ENCODE peak calls at places on chromosome 20, in six cellular contexts. A, R, O, Z, N and I are unnamed samples.

GRCh38 chr20:61517419-61517818 is 265.4 kb downstream of the CDH4 start:
- DNase-seq in A (no peak), N (no peak), Z (no peak), R (no peak), O (no peak), I (no peak)

GRCh38 chr20:44138859-44139258 is 48.1 kb downstream of the JPH2 start:
- DNase-seq in O (peak), N (no peak), A (no peak), Z (no peak), R (no peak), I (no peak)

GRCh38 chr20:36214684-36215256 is 21.5 kb upstream of the AAR2 start:
- DNase-seq in O (no peak), Z (peak), N (no peak), A (peak), R (no peak), I (peak)

GRCh38 chr20:40279390-40279789 is 409.6 kb downstream of the MAFB start:
- DNase-seq in R (no peak), A (no peak), O (no peak), Z (no peak), N (no peak), I (peak)

GRCh38 chr20:52001999-52002666 is 189.4 kb downstream of the ZFP64 start:
- DNase-seq in O (no peak), A (no peak), R (no peak), Z (no peak), N (no peak), I (peak)

GRCh38 chr20:23161244-23161875 is 75.2 kb upstream of the CD93 start:
- DNase-seq in O (no peak), R (peak), Z (no peak), N (no peak), A (no peak), I (peak)

GRCh38 chr20:38829296-38829875 is 23.9 kb downstream of the PPP1R16B start:
- DNase-seq in N (no peak), A (no peak), R (no peak), Z (no peak), O (no peak), I (no peak)

GRCh38 chr20:38217791-38218565 is 42.6 kb downstream of the KIAA1755 start:
- DNase-seq in Z (peak), R (peak), A (no peak), N (peak), O (no peak), I (peak)

GRCh38 chr20:22723659-22724058 is 139.3 kb upstream of the FOXA2 start:
- DNase-seq in Z (no peak), R (no peak), N (no peak), A (no peak), O (no peak), I (peak)

GRCh38 chr20:61577065-61577464 is 325.0 kb downstream of the CDH4 start:
- DNase-seq in O (no peak), Z (no peak), N (no peak), A (no peak), R (no peak), I (no peak)

GRCh38 chr20:49675368-49676151 is 38.1 kb downstream of the B4GALT5 start:
- DNase-seq in N (no peak), Z (no peak), R (no peak), O (no peak), A (no peak), I (no peak)

GRCh38 chr20:17511401-17511800 is 19.8 kb downstream of the BFSP1 start:
- DNase-seq in A (no peak), N (no peak), R (no peak), Z (no peak), O (no peak), I (no peak)

GRCh38 chr20:53867741-53868351 is 202.5 kb downstream of the BCAS1 start:
- DNase-seq in N (no peak), R (no peak), A (no peak), O (no peak), Z (no peak), I (no peak)
- H3K4me3 ChIP-seq in N (no peak), R (no peak), A (no peak), O (no peak), Z (no peak), I (no peak)

DNA sequence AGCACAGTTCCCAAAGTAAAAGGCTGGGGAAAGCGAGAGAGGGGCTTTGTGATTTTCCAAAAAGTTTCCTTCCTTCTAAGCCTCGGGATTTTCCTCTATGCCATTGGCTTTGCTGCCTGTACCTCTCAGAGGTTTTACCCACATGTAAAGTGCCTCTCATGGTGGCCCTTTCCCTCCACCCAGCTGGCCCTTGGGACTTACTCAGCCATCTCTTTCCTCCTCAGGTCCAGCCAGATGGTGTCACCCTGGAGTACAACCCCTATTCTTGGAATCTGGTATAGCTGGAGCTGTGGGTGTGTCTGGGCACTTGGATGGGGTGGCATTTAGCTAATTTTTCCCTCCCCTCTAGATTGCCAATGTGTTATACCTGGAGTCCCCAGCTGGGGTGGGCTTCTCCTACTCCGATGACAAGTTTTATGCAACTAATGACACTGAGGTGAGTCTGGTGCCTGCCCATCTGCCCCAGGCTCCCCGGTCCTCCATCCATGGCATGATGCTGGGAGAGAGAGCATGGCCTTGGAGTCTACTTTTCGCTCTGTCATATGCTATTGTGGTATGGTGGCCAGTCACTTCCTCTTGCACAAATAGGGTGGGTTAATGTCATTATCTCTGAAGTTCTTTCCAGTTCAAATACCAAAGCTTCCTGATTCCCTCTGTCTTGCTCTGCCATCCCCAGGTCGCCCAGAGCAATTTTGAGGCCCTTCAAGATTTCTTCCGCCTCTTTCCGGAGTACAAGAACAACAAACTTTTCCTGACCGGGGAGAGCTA is 1.1 kb downstream of the CTSA start:
- DNase-seq in Z (no peak), N (no peak), R (no peak), A (no peak), O (no peak), I (no peak)
- TF ChIP-seq CTCF in Z (peak), N (peak), R (no peak), A (no peak), O (no peak), I (peak)

DNA sequence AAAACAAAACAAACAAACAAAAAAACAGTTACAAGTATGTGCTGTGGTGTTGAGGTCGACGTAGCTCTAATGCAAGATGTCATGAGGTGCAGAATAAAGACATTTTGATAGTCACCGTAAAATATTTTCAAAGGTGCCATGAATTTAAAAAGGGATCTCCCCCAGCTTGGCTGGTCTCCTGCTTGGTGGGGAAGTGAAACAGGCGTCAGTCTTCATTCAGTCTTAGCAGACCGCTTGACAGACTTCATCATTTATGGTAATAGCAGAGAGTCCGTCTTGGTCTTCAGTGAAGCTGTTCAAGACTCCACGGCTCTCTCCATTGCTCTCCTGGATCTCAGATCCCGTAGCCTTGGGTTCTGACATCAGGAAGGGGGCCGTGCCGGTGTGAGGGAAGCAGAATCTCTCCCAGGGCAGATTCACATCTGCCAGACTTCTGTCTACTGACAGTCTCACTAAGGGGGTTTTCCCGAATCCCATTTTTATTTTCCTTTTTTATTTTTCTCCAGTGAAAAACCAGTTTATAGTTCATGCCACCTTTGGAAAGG is 1.6 kb downstream of the SLC24A3 start:
- DNase-seq in R (no peak), O (no peak), Z (no peak), N (no peak), A (no peak), I (no peak)
- H3K4me3 ChIP-seq in R (no peak), O (peak), Z (no peak), N (no peak), A (no peak), I (no peak)

GRCh38 chr20:31517373-31517772 is 3.1 kb downstream of the HM13 start:
- DNase-seq in Z (no peak), N (peak), R (no peak), A (peak), O (peak), I (peak)
- TF ChIP-seq CTCF in Z (peak), N (peak), R (no peak), A (peak), O (no peak), I (peak)

GRCh38 chr20:56412949-56413348 is 889 bp downstream of the CASS4 start:
- DNase-seq in A (no peak), O (no peak), Z (no peak), N (no peak), R (no peak), I (no peak)

GRCh38 chr20:56411759-56412472 is at the start of gene CASS4:
- DNase-seq in A (no peak), R (no peak), N (no peak), Z (no peak), O (no peak), I (peak)

GRCh38 chr20:56414842-56415765 is 3.0 kb downstream of the CASS4 start:
- DNase-seq in N (no peak), A (no peak), Z (no peak), O (no peak), R (no peak), I (peak)

GRCh38 chr20:56409946-56410345 is 2.1 kb upstream of the CASS4 start:
- DNase-seq in Z (no peak), N (no peak), A (no peak), O (no peak), R (no peak), I (no peak)

DNA sequence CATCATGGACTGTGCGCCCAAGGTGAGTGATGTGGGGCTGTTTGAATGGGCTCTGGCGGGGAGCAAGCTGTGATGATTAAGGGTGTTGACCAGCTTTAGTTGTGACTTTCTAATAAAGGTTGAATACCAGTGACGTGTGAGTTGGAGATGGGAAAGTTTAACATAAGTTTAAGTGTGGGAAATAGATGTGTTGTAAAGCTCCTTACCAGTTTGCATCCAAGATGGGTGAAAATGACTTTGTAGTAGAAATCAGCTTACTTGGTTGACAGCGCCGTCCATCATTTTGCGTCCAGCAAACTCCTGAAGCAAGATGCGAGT is 372 bp downstream of the CASS4 start:
- DNase-seq in N (no peak), Z (no peak), A (no peak), O (no peak), R (no peak), I (no peak)
- H3K4me3 ChIP-seq in N (no peak), Z (no peak), A (no peak), O (peak), R (peak), I (no peak)